ENCODE peak calls at places on chromosomes 3 and 15, in seven cellular contexts. One of them, this sample, is unnamed.
A peak's percentile ranks its signal among the peaks of the same experiment; 100 is the strongest.

GRCh38 chr15:77069521-77070121 is 1.3 kb downstream of the TSPAN3 start:
- DNase-seq in heart left ventricle: no peak
- DNase-seq in CD8-positive, alpha-beta T cell: no peak
- DNase-seq in naive thymus-derived CD4-positive, alpha-beta T cell: no peak
- DNase-seq in right cardiac atrium: no peak
- DNase-seq in effector memory CD4-positive, alpha-beta T cell: no peak
- DNase-seq in thoracic aorta: no peak
- DNase-seq in this sample: no peak

GRCh38 chr3:149414557-149415231 is 37.2 kb upstream of the TM4SF1 start:
- DNase-seq in heart left ventricle: no peak
- DNase-seq in CD8-positive, alpha-beta T cell: no peak
- DNase-seq in naive thymus-derived CD4-positive, alpha-beta T cell: no peak
- DNase-seq in right cardiac atrium: no peak
- DNase-seq in effector memory CD4-positive, alpha-beta T cell: no peak
- DNase-seq in thoracic aorta: no peak
- DNase-seq in this sample: no peak

GRCh38 chr15:51969728-51970127 is 1.9 kb downstream of the LEO1 start:
- DNase-seq in heart left ventricle: no peak
- DNase-seq in CD8-positive, alpha-beta T cell: no peak
- DNase-seq in naive thymus-derived CD4-positive, alpha-beta T cell: no peak
- DNase-seq in right cardiac atrium: no peak
- DNase-seq in effector memory CD4-positive, alpha-beta T cell: no peak
- DNase-seq in thoracic aorta: no peak
- DNase-seq in this sample: no peak

GRCh38 chr3:117853923-117854322 is 1144.3 kb downstream of the TUSC7 start:
- DNase-seq in heart left ventricle: no peak
- DNase-seq in CD8-positive, alpha-beta T cell: no peak
- DNase-seq in naive thymus-derived CD4-positive, alpha-beta T cell: no peak
- DNase-seq in right cardiac atrium: no peak
- DNase-seq in effector memory CD4-positive, alpha-beta T cell: no peak
- DNase-seq in thoracic aorta: no peak
- DNase-seq in this sample: no peak

GRCh38 chr3:168088106-168088722 is 7.5 kb downstream of the GOLIM4 start:
- DNase-seq in heart left ventricle: no peak
- DNase-seq in CD8-positive, alpha-beta T cell: no peak
- DNase-seq in naive thymus-derived CD4-positive, alpha-beta T cell: no peak
- DNase-seq in right cardiac atrium: no peak
- DNase-seq in effector memory CD4-positive, alpha-beta T cell: no peak
- DNase-seq in thoracic aorta: no peak
- DNase-seq in this sample: no peak

GRCh38 chr3:48478631-48479555 is 25.1 kb downstream of the SHISA5 start:
- DNase-seq in heart left ventricle: no peak
- DNase-seq in CD8-positive, alpha-beta T cell: peak; percentile 56
- DNase-seq in naive thymus-derived CD4-positive, alpha-beta T cell: peak; percentile 46
- DNase-seq in right cardiac atrium: no peak
- DNase-seq in effector memory CD4-positive, alpha-beta T cell: peak; percentile 54
- DNase-seq in thoracic aorta: no peak
- DNase-seq in this sample: peak; percentile 85

GRCh38 chr3:69343875-69344274 is 42.0 kb downstream of the FRMD4B start:
- DNase-seq in heart left ventricle: no peak
- DNase-seq in CD8-positive, alpha-beta T cell: no peak
- DNase-seq in naive thymus-derived CD4-positive, alpha-beta T cell: no peak
- DNase-seq in right cardiac atrium: no peak
- DNase-seq in effector memory CD4-positive, alpha-beta T cell: no peak
- DNase-seq in thoracic aorta: no peak
- DNase-seq in this sample: no peak

GRCh38 chr3:14361068-14361677 is 41.2 kb upstream of the SLC6A6 start:
- DNase-seq in heart left ventricle: no peak
- DNase-seq in CD8-positive, alpha-beta T cell: no peak
- DNase-seq in naive thymus-derived CD4-positive, alpha-beta T cell: no peak
- DNase-seq in right cardiac atrium: peak; percentile 13
- DNase-seq in effector memory CD4-positive, alpha-beta T cell: no peak
- DNase-seq in thoracic aorta: no peak
- DNase-seq in this sample: no peak

GRCh38 chr3:158847466-158847849 is 45.6 kb downstream of the MFSD1 start:
- DNase-seq in heart left ventricle: no peak
- DNase-seq in CD8-positive, alpha-beta T cell: no peak
- DNase-seq in naive thymus-derived CD4-positive, alpha-beta T cell: no peak
- DNase-seq in right cardiac atrium: no peak
- DNase-seq in effector memory CD4-positive, alpha-beta T cell: no peak
- DNase-seq in thoracic aorta: no peak
- DNase-seq in this sample: no peak

GRCh38 chr15:50979041-50979440 is 70.6 kb downstream of the AP4E1 start:
- DNase-seq in heart left ventricle: no peak
- DNase-seq in CD8-positive, alpha-beta T cell: no peak
- DNase-seq in naive thymus-derived CD4-positive, alpha-beta T cell: no peak
- DNase-seq in right cardiac atrium: no peak
- DNase-seq in effector memory CD4-positive, alpha-beta T cell: no peak
- DNase-seq in thoracic aorta: no peak
- DNase-seq in this sample: no peak

GRCh38 chr3:4271834-4272233 is 31.3 kb upstream of the SETMAR start:
- DNase-seq in heart left ventricle: no peak
- DNase-seq in CD8-positive, alpha-beta T cell: no peak
- DNase-seq in naive thymus-derived CD4-positive, alpha-beta T cell: no peak
- DNase-seq in right cardiac atrium: no peak
- DNase-seq in effector memory CD4-positive, alpha-beta T cell: no peak
- DNase-seq in thoracic aorta: no peak
- DNase-seq in this sample: peak; percentile 1

GRCh38 chr3:172965256-172965655 is 175.8 kb downstream of the SPATA16 start:
- DNase-seq in heart left ventricle: no peak
- DNase-seq in CD8-positive, alpha-beta T cell: no peak
- DNase-seq in naive thymus-derived CD4-positive, alpha-beta T cell: no peak
- DNase-seq in right cardiac atrium: no peak
- DNase-seq in effector memory CD4-positive, alpha-beta T cell: no peak
- DNase-seq in thoracic aorta: no peak
- DNase-seq in this sample: no peak

GRCh38 chr15:100255644-100256043 is 86.1 kb downstream of the ADAMTS17 start:
- DNase-seq in heart left ventricle: no peak
- DNase-seq in CD8-positive, alpha-beta T cell: no peak
- DNase-seq in naive thymus-derived CD4-positive, alpha-beta T cell: peak; percentile 1
- DNase-seq in right cardiac atrium: no peak
- DNase-seq in effector memory CD4-positive, alpha-beta T cell: no peak
- DNase-seq in thoracic aorta: no peak
- DNase-seq in this sample: no peak

GRCh38 chr15:72770673-72771328 is 12.8 kb downstream of the ADPGK start:
- DNase-seq in heart left ventricle: no peak
- DNase-seq in CD8-positive, alpha-beta T cell: no peak
- DNase-seq in naive thymus-derived CD4-positive, alpha-beta T cell: no peak
- DNase-seq in right cardiac atrium: no peak
- DNase-seq in effector memory CD4-positive, alpha-beta T cell: no peak
- DNase-seq in thoracic aorta: no peak
- DNase-seq in this sample: no peak

GRCh38 chr3:50210510-50211367 is 5.7 kb downstream of the SLC38A3 start:
- DNase-seq in heart left ventricle: no peak
- DNase-seq in CD8-positive, alpha-beta T cell: no peak
- DNase-seq in naive thymus-derived CD4-positive, alpha-beta T cell: no peak
- DNase-seq in right cardiac atrium: no peak
- DNase-seq in effector memory CD4-positive, alpha-beta T cell: no peak
- DNase-seq in thoracic aorta: no peak
- DNase-seq in this sample: no peak

GRCh38 chr3:23845817-23846216 is 40.1 kb downstream of the UBE2E1 start:
- DNase-seq in heart left ventricle: no peak
- DNase-seq in CD8-positive, alpha-beta T cell: no peak
- DNase-seq in naive thymus-derived CD4-positive, alpha-beta T cell: no peak
- DNase-seq in right cardiac atrium: no peak
- DNase-seq in effector memory CD4-positive, alpha-beta T cell: no peak
- DNase-seq in thoracic aorta: no peak
- DNase-seq in this sample: no peak

GRCh38 chr3:62287528-62287927 is 85.8 kb downstream of the FEZF2 start:
- DNase-seq in heart left ventricle: no peak
- DNase-seq in CD8-positive, alpha-beta T cell: no peak
- DNase-seq in naive thymus-derived CD4-positive, alpha-beta T cell: no peak
- DNase-seq in right cardiac atrium: no peak
- DNase-seq in effector memory CD4-positive, alpha-beta T cell: no peak
- DNase-seq in thoracic aorta: no peak
- DNase-seq in this sample: no peak
- H3K27ac ChIP-seq in heart left ventricle: no peak overlapping the region
- H3K27ac ChIP-seq in CD8-positive, alpha-beta T cell: no peak overlapping the region
- H3K27ac ChIP-seq in naive thymus-derived CD4-positive, alpha-beta T cell: no peak overlapping the region
- H3K27ac ChIP-seq in right cardiac atrium: no peak overlapping the region
- H3K27ac ChIP-seq in effector memory CD4-positive, alpha-beta T cell: no peak overlapping the region
- H3K27ac ChIP-seq in thoracic aorta: no peak overlapping the region
- H3K27ac ChIP-seq in this sample: no peak overlapping the region

GRCh38 chr3:194928831-194929594 is 243.3 kb downstream of the FAM43A start:
- DNase-seq in heart left ventricle: no peak
- DNase-seq in CD8-positive, alpha-beta T cell: no peak
- DNase-seq in naive thymus-derived CD4-positive, alpha-beta T cell: no peak
- DNase-seq in right cardiac atrium: peak; percentile 65
- DNase-seq in effector memory CD4-positive, alpha-beta T cell: no peak
- DNase-seq in thoracic aorta: no peak
- DNase-seq in this sample: no peak

GRCh38 chr3:194928183-194928736 is 242.6 kb downstream of the FAM43A start:
- DNase-seq in heart left ventricle: no peak
- DNase-seq in CD8-positive, alpha-beta T cell: no peak
- DNase-seq in naive thymus-derived CD4-positive, alpha-beta T cell: no peak
- DNase-seq in right cardiac atrium: no peak
- DNase-seq in effector memory CD4-positive, alpha-beta T cell: no peak
- DNase-seq in thoracic aorta: no peak
- DNase-seq in this sample: no peak

GRCh38 chr3:194931366-194931765 is 245.7 kb downstream of the FAM43A start:
- DNase-seq in heart left ventricle: no peak
- DNase-seq in CD8-positive, alpha-beta T cell: no peak
- DNase-seq in naive thymus-derived CD4-positive, alpha-beta T cell: no peak
- DNase-seq in right cardiac atrium: no peak
- DNase-seq in effector memory CD4-positive, alpha-beta T cell: no peak
- DNase-seq in thoracic aorta: no peak
- DNase-seq in this sample: no peak

GRCh38 chr3:194933465-194933864 is 247.8 kb downstream of the FAM43A start:
- DNase-seq in heart left ventricle: no peak
- DNase-seq in CD8-positive, alpha-beta T cell: no peak
- DNase-seq in naive thymus-derived CD4-positive, alpha-beta T cell: no peak
- DNase-seq in right cardiac atrium: no peak
- DNase-seq in effector memory CD4-positive, alpha-beta T cell: no peak
- DNase-seq in thoracic aorta: no peak
- DNase-seq in this sample: no peak

GRCh38 chr3:194930439-194931204 is 244.9 kb downstream of the FAM43A start:
- DNase-seq in heart left ventricle: peak; percentile 70
- DNase-seq in CD8-positive, alpha-beta T cell: no peak
- DNase-seq in naive thymus-derived CD4-positive, alpha-beta T cell: no peak
- DNase-seq in right cardiac atrium: peak; percentile 69
- DNase-seq in effector memory CD4-positive, alpha-beta T cell: no peak
- DNase-seq in thoracic aorta: no peak
- DNase-seq in this sample: no peak
- H3K27ac ChIP-seq in heart left ventricle: peak overlapping the region; percentile 68
- H3K27ac ChIP-seq in CD8-positive, alpha-beta T cell: no peak overlapping the region
- H3K27ac ChIP-seq in naive thymus-derived CD4-positive, alpha-beta T cell: no peak overlapping the region
- H3K27ac ChIP-seq in right cardiac atrium: peak overlapping the region; percentile 93
- H3K27ac ChIP-seq in effector memory CD4-positive, alpha-beta T cell: no peak overlapping the region
- H3K27ac ChIP-seq in thoracic aorta: peak overlapping the region; percentile 19
- H3K27ac ChIP-seq in this sample: no peak overlapping the region

GRCh38 chr3:52531636-52532516 is 1.8 kb downstream of the NT5DC2 start:
- DNase-seq in heart left ventricle: no peak
- DNase-seq in CD8-positive, alpha-beta T cell: no peak
- DNase-seq in naive thymus-derived CD4-positive, alpha-beta T cell: no peak
- DNase-seq in right cardiac atrium: peak; percentile 68
- DNase-seq in effector memory CD4-positive, alpha-beta T cell: no peak
- DNase-seq in thoracic aorta: no peak
- DNase-seq in this sample: no peak

GRCh38 chr3:52528596-52529375 is 4.9 kb downstream of the NT5DC2 start:
- DNase-seq in heart left ventricle: peak; percentile 28
- DNase-seq in CD8-positive, alpha-beta T cell: no peak
- DNase-seq in naive thymus-derived CD4-positive, alpha-beta T cell: no peak
- DNase-seq in right cardiac atrium: peak; percentile 59
- DNase-seq in effector memory CD4-positive, alpha-beta T cell: no peak
- DNase-seq in thoracic aorta: no peak
- DNase-seq in this sample: no peak

GRCh38 chr3:52527732-52528595 is 5.7 kb downstream of the NT5DC2 start:
- DNase-seq in heart left ventricle: peak; percentile 27
- DNase-seq in CD8-positive, alpha-beta T cell: no peak
- DNase-seq in naive thymus-derived CD4-positive, alpha-beta T cell: no peak
- DNase-seq in right cardiac atrium: peak; percentile 56
- DNase-seq in effector memory CD4-positive, alpha-beta T cell: no peak
- DNase-seq in thoracic aorta: no peak
- DNase-seq in this sample: no peak

GRCh38 chr3:52530918-52531635 is 2.6 kb downstream of the NT5DC2 start:
- DNase-seq in heart left ventricle: peak; percentile 84
- DNase-seq in CD8-positive, alpha-beta T cell: no peak
- DNase-seq in naive thymus-derived CD4-positive, alpha-beta T cell: no peak
- DNase-seq in right cardiac atrium: peak; percentile 83
- DNase-seq in effector memory CD4-positive, alpha-beta T cell: no peak
- DNase-seq in thoracic aorta: no peak
- DNase-seq in this sample: no peak

DNA sequence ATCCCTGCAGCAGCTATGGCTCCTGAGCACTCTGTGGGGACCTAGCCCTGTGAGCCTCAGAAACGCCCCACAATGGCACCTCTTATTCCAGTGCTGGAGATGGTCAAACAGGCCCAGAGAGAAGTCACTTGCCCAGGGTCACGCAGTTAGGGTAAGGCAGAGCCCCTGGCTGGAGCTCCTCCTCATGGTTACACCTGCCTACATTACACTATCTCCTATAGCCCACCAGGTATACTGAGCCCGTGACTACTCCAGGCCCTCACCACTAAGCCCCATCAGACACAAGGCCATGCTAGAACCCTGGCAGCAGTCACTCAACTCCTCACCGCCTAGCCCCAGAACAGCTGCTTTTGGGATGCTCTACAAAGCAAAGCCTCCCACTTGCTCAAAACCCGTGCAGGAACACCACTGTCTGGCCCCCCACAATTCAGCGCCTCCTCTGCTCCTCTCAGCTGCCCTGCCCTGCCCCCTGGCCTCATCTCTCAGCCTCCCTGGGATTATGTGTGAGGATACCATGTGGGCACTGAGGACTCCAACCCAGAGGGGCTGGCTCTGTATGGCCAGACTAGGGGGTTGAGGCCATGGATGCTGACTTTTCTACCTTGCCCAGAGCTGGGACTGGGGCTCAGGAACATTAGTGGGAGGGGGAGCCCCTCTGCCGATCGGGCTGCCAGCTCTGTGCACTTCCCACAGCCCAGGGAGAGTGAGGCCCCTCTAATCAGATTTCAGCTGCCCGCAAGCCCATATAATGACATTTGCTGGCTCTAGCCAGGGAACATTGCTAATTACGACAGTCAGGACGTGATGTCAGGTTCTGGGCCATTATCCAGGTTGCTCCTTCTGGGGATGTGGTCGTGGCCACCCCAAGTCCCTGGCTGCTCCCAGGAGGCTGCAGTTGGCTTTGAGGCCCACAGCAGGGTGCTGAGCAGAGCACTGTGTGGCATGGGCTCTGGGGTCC is 4.0 kb downstream of the NT5DC2 start:
- DNase-seq in heart left ventricle: peak; percentile 89
- DNase-seq in CD8-positive, alpha-beta T cell: no peak
- DNase-seq in naive thymus-derived CD4-positive, alpha-beta T cell: no peak
- DNase-seq in right cardiac atrium: peak; percentile 79
- DNase-seq in effector memory CD4-positive, alpha-beta T cell: no peak
- DNase-seq in thoracic aorta: no peak
- DNase-seq in this sample: no peak
- H3K27ac ChIP-seq in heart left ventricle: peak overlapping the region; percentile 89
- H3K27ac ChIP-seq in CD8-positive, alpha-beta T cell: no peak overlapping the region
- H3K27ac ChIP-seq in naive thymus-derived CD4-positive, alpha-beta T cell: no peak overlapping the region
- H3K27ac ChIP-seq in right cardiac atrium: peak overlapping the region; percentile 98
- H3K27ac ChIP-seq in effector memory CD4-positive, alpha-beta T cell: no peak overlapping the region
- H3K27ac ChIP-seq in thoracic aorta: peak overlapping the region; percentile 53
- H3K27ac ChIP-seq in this sample: no peak overlapping the region

DNA sequence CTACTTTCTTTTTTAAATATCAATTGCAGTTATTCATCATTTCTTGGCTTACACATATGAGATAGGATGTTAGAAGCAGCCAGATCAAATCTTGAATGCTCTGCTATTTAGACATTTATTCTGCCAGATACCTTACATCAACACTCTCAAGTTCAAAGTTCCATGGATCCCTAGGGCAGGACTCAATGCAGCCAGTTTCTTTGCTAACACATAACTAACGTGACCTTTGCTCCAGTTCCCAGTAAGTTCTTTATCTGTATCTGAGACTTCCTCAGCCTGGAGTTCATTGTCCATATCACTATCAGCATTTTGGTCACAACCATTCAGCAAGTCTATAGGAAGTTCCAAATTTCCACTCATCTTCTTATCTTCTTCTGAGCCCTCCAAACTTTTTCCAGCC is 939.9 kb downstream of the VGLL3 start:
- DNase-seq in heart left ventricle: no peak
- DNase-seq in CD8-positive, alpha-beta T cell: no peak
- DNase-seq in naive thymus-derived CD4-positive, alpha-beta T cell: no peak
- DNase-seq in right cardiac atrium: no peak
- DNase-seq in effector memory CD4-positive, alpha-beta T cell: no peak
- DNase-seq in thoracic aorta: no peak
- DNase-seq in this sample: no peak
- H3K27ac ChIP-seq in heart left ventricle: no peak overlapping the region
- H3K27ac ChIP-seq in CD8-positive, alpha-beta T cell: no peak overlapping the region
- H3K27ac ChIP-seq in naive thymus-derived CD4-positive, alpha-beta T cell: no peak overlapping the region
- H3K27ac ChIP-seq in right cardiac atrium: no peak overlapping the region
- H3K27ac ChIP-seq in effector memory CD4-positive, alpha-beta T cell: no peak overlapping the region
- H3K27ac ChIP-seq in thoracic aorta: no peak overlapping the region
- H3K27ac ChIP-seq in this sample: no peak overlapping the region

This sample was measured in CD4-positive, alpha-beta memory T cell.